ENCODE peak calls at places on chromosomes 3 and 15, in six cellular contexts. One of them, this sample, is unnamed.

GRCh38 chr3:128499724-128500275 is 6.8 kb upstream of the GATA2 start:
- DNase-seq in NCI-H226: peak
- DNase-seq in stimulated activated CD4-positive, alpha-beta T cell treated with anti-CD3 and anti-CD28 coated beads, TNF-alpha, amount 100 ng/mL, for 48 hours: no peak
- DNase-seq in ELR: peak
- DNase-seq in esophagus squamous epithelium: no peak
- DNase-seq in ecto neural progenitor cell: peak
- DNase-seq in this sample: no peak

GRCh38 chr3:101189786-101190185 is 130.6 kb downstream of the IMPG2 start:
- DNase-seq in NCI-H226: peak
- DNase-seq in stimulated activated CD4-positive, alpha-beta T cell treated with anti-CD3 and anti-CD28 coated beads, TNF-alpha, amount 100 ng/mL, for 48 hours: no peak
- DNase-seq in ELR: peak
- DNase-seq in esophagus squamous epithelium: no peak
- DNase-seq in ecto neural progenitor cell: no peak
- DNase-seq in this sample: no peak

GRCh38 chr3:78707094-78707493 is 1060.7 kb downstream of the ROBO1 start:
- DNase-seq in NCI-H226: no peak
- DNase-seq in stimulated activated CD4-positive, alpha-beta T cell treated with anti-CD3 and anti-CD28 coated beads, TNF-alpha, amount 100 ng/mL, for 48 hours: no peak
- DNase-seq in ELR: no peak
- DNase-seq in esophagus squamous epithelium: no peak
- DNase-seq in ecto neural progenitor cell: no peak
- DNase-seq in this sample: no peak

GRCh38 chr3:105907790-105908189 is 39.0 kb upstream of the CBLB start:
- DNase-seq in NCI-H226: no peak
- DNase-seq in stimulated activated CD4-positive, alpha-beta T cell treated with anti-CD3 and anti-CD28 coated beads, TNF-alpha, amount 100 ng/mL, for 48 hours: no peak
- DNase-seq in ELR: no peak
- DNase-seq in esophagus squamous epithelium: no peak
- DNase-seq in ecto neural progenitor cell: no peak
- DNase-seq in this sample: no peak

GRCh38 chr15:81516012-81516411 is 142.0 kb upstream of the TMC3 start:
- DNase-seq in NCI-H226: no peak
- DNase-seq in stimulated activated CD4-positive, alpha-beta T cell treated with anti-CD3 and anti-CD28 coated beads, TNF-alpha, amount 100 ng/mL, for 48 hours: no peak
- DNase-seq in ELR: peak
- DNase-seq in esophagus squamous epithelium: no peak
- DNase-seq in ecto neural progenitor cell: no peak
- DNase-seq in this sample: no peak

GRCh38 chr3:150583028-150583427 is 20.1 kb upstream of the SELENOT start:
- DNase-seq in NCI-H226: no peak
- DNase-seq in stimulated activated CD4-positive, alpha-beta T cell treated with anti-CD3 and anti-CD28 coated beads, TNF-alpha, amount 100 ng/mL, for 48 hours: no peak
- DNase-seq in ELR: no peak
- DNase-seq in esophagus squamous epithelium: no peak
- DNase-seq in ecto neural progenitor cell: no peak
- DNase-seq in this sample: no peak

GRCh38 chr3:155391583-155391982 is 98.1 kb upstream of the STRIT1 start:
- DNase-seq in NCI-H226: no peak
- DNase-seq in stimulated activated CD4-positive, alpha-beta T cell treated with anti-CD3 and anti-CD28 coated beads, TNF-alpha, amount 100 ng/mL, for 48 hours: no peak
- DNase-seq in ELR: peak
- DNase-seq in esophagus squamous epithelium: no peak
- DNase-seq in ecto neural progenitor cell: peak
- DNase-seq in this sample: peak

GRCh38 chr3:13711911-13712650 is 163.2 kb downstream of the FBLN2 start:
- DNase-seq in NCI-H226: no peak
- DNase-seq in stimulated activated CD4-positive, alpha-beta T cell treated with anti-CD3 and anti-CD28 coated beads, TNF-alpha, amount 100 ng/mL, for 48 hours: no peak
- DNase-seq in ELR: no peak
- DNase-seq in esophagus squamous epithelium: no peak
- DNase-seq in ecto neural progenitor cell: peak
- DNase-seq in this sample: no peak

GRCh38 chr3:52780298-52780585 is 2.8 kb downstream of the ITIH1 start:
- DNase-seq in NCI-H226: no peak
- DNase-seq in stimulated activated CD4-positive, alpha-beta T cell treated with anti-CD3 and anti-CD28 coated beads, TNF-alpha, amount 100 ng/mL, for 48 hours: no peak
- DNase-seq in ELR: no peak
- DNase-seq in esophagus squamous epithelium: no peak
- DNase-seq in ecto neural progenitor cell: no peak
- DNase-seq in this sample: no peak

GRCh38 chr3:126607214-126607908 is 47.6 kb downstream of the TXNRD3 start:
- DNase-seq in NCI-H226: peak
- DNase-seq in stimulated activated CD4-positive, alpha-beta T cell treated with anti-CD3 and anti-CD28 coated beads, TNF-alpha, amount 100 ng/mL, for 48 hours: peak
- DNase-seq in ELR: peak
- DNase-seq in esophagus squamous epithelium: no peak
- DNase-seq in ecto neural progenitor cell: no peak
- DNase-seq in this sample: no peak

GRCh38 chr3:185153861-185154629 is 1.2 kb upstream of the C3orf70 start:
- DNase-seq in NCI-H226: no peak
- DNase-seq in stimulated activated CD4-positive, alpha-beta T cell treated with anti-CD3 and anti-CD28 coated beads, TNF-alpha, amount 100 ng/mL, for 48 hours: no peak
- DNase-seq in ELR: no peak
- DNase-seq in esophagus squamous epithelium: no peak
- DNase-seq in ecto neural progenitor cell: peak
- DNase-seq in this sample: no peak

GRCh38 chr15:84778194-84778593 is 29.8 kb downstream of the ZNF592 start:
- DNase-seq in NCI-H226: no peak
- DNase-seq in stimulated activated CD4-positive, alpha-beta T cell treated with anti-CD3 and anti-CD28 coated beads, TNF-alpha, amount 100 ng/mL, for 48 hours: no peak
- DNase-seq in ELR: no peak
- DNase-seq in esophagus squamous epithelium: no peak
- DNase-seq in ecto neural progenitor cell: no peak
- DNase-seq in this sample: no peak

GRCh38 chr3:176953106-176954080 is 243.9 kb downstream of the TBL1XR1 start:
- DNase-seq in NCI-H226: peak
- DNase-seq in stimulated activated CD4-positive, alpha-beta T cell treated with anti-CD3 and anti-CD28 coated beads, TNF-alpha, amount 100 ng/mL, for 48 hours: no peak
- DNase-seq in ELR: no peak
- DNase-seq in esophagus squamous epithelium: no peak
- DNase-seq in ecto neural progenitor cell: no peak
- DNase-seq in this sample: no peak

GRCh38 chr3:30349507-30349906 is 256.9 kb upstream of the TGFBR2 start:
- DNase-seq in NCI-H226: no peak
- DNase-seq in stimulated activated CD4-positive, alpha-beta T cell treated with anti-CD3 and anti-CD28 coated beads, TNF-alpha, amount 100 ng/mL, for 48 hours: no peak
- DNase-seq in ELR: no peak
- DNase-seq in esophagus squamous epithelium: no peak
- DNase-seq in ecto neural progenitor cell: no peak
- DNase-seq in this sample: no peak

GRCh38 chr3:170359178-170359704 is 1.7 kb downstream of the SKIL start:
- DNase-seq in NCI-H226: no peak
- DNase-seq in stimulated activated CD4-positive, alpha-beta T cell treated with anti-CD3 and anti-CD28 coated beads, TNF-alpha, amount 100 ng/mL, for 48 hours: no peak
- DNase-seq in ELR: no peak
- DNase-seq in esophagus squamous epithelium: no peak
- DNase-seq in ecto neural progenitor cell: no peak
- DNase-seq in this sample: no peak

GRCh38 chr15:77731067-77731466 is 98.4 kb upstream of the LINGO1 start:
- DNase-seq in NCI-H226: no peak
- DNase-seq in stimulated activated CD4-positive, alpha-beta T cell treated with anti-CD3 and anti-CD28 coated beads, TNF-alpha, amount 100 ng/mL, for 48 hours: no peak
- DNase-seq in ELR: no peak
- DNase-seq in esophagus squamous epithelium: no peak
- DNase-seq in ecto neural progenitor cell: no peak
- DNase-seq in this sample: no peak

GRCh38 chr3:9409981-9410849 is 12.8 kb downstream of the SETD5 start:
- DNase-seq in NCI-H226: no peak
- DNase-seq in stimulated activated CD4-positive, alpha-beta T cell treated with anti-CD3 and anti-CD28 coated beads, TNF-alpha, amount 100 ng/mL, for 48 hours: no peak
- DNase-seq in ELR: peak
- DNase-seq in esophagus squamous epithelium: no peak
- DNase-seq in ecto neural progenitor cell: no peak
- DNase-seq in this sample: no peak

GRCh38 chr3:71225951-71226564 is 357.5 kb downstream of the FOXP1 start:
- DNase-seq in NCI-H226: no peak
- DNase-seq in stimulated activated CD4-positive, alpha-beta T cell treated with anti-CD3 and anti-CD28 coated beads, TNF-alpha, amount 100 ng/mL, for 48 hours: no peak
- DNase-seq in ELR: no peak
- DNase-seq in esophagus squamous epithelium: no peak
- DNase-seq in ecto neural progenitor cell: no peak
- DNase-seq in this sample: no peak

GRCh38 chr3:117898722-117899121 is 1135.9 kb downstream of the IGSF11 start:
- DNase-seq in NCI-H226: no peak
- DNase-seq in stimulated activated CD4-positive, alpha-beta T cell treated with anti-CD3 and anti-CD28 coated beads, TNF-alpha, amount 100 ng/mL, for 48 hours: no peak
- DNase-seq in ELR: peak
- DNase-seq in esophagus squamous epithelium: no peak
- DNase-seq in ecto neural progenitor cell: no peak
- DNase-seq in this sample: no peak

GRCh38 chr3:39384665-39385000 is 1.5 kb downstream of the SLC25A38 start:
- DNase-seq in NCI-H226: no peak
- DNase-seq in stimulated activated CD4-positive, alpha-beta T cell treated with anti-CD3 and anti-CD28 coated beads, TNF-alpha, amount 100 ng/mL, for 48 hours: no peak
- DNase-seq in ELR: no peak
- DNase-seq in esophagus squamous epithelium: no peak
- DNase-seq in ecto neural progenitor cell: no peak
- DNase-seq in this sample: no peak

GRCh38 chr3:147152476-147152875 is 253.9 kb downstream of the ZIC4 start:
- DNase-seq in NCI-H226: no peak
- DNase-seq in stimulated activated CD4-positive, alpha-beta T cell treated with anti-CD3 and anti-CD28 coated beads, TNF-alpha, amount 100 ng/mL, for 48 hours: no peak
- DNase-seq in ELR: no peak
- DNase-seq in esophagus squamous epithelium: no peak
- DNase-seq in ecto neural progenitor cell: no peak
- DNase-seq in this sample: no peak

GRCh38 chr3:134354612-134355275 is 19.5 kb downstream of the AMOTL2 start:
- DNase-seq in NCI-H226: no peak
- DNase-seq in stimulated activated CD4-positive, alpha-beta T cell treated with anti-CD3 and anti-CD28 coated beads, TNF-alpha, amount 100 ng/mL, for 48 hours: no peak
- DNase-seq in ELR: peak
- DNase-seq in esophagus squamous epithelium: no peak
- DNase-seq in ecto neural progenitor cell: no peak
- DNase-seq in this sample: no peak

GRCh38 chr3:106206165-106206564 is 337.4 kb upstream of the CBLB start:
- DNase-seq in NCI-H226: no peak
- DNase-seq in stimulated activated CD4-positive, alpha-beta T cell treated with anti-CD3 and anti-CD28 coated beads, TNF-alpha, amount 100 ng/mL, for 48 hours: no peak
- DNase-seq in ELR: peak
- DNase-seq in esophagus squamous epithelium: no peak
- DNase-seq in ecto neural progenitor cell: no peak
- DNase-seq in this sample: no peak

GRCh38 chr15:62779041-62779810 is 263.3 kb upstream of the TPM1 start:
- DNase-seq in NCI-H226: peak
- DNase-seq in stimulated activated CD4-positive, alpha-beta T cell treated with anti-CD3 and anti-CD28 coated beads, TNF-alpha, amount 100 ng/mL, for 48 hours: no peak
- DNase-seq in ELR: peak
- DNase-seq in esophagus squamous epithelium: no peak
- DNase-seq in ecto neural progenitor cell: no peak
- DNase-seq in this sample: no peak

GRCh38 chr3:77179762-77180161 is 139.9 kb downstream of the ROBO2 start:
- DNase-seq in NCI-H226: no peak
- DNase-seq in stimulated activated CD4-positive, alpha-beta T cell treated with anti-CD3 and anti-CD28 coated beads, TNF-alpha, amount 100 ng/mL, for 48 hours: no peak
- DNase-seq in ELR: no peak
- DNase-seq in esophagus squamous epithelium: no peak
- DNase-seq in ecto neural progenitor cell: no peak
- DNase-seq in this sample: no peak

GRCh38 chr3:8777201-8777977 is 8.0 kb upstream of the OXTR start:
- DNase-seq in NCI-H226: no peak
- DNase-seq in stimulated activated CD4-positive, alpha-beta T cell treated with anti-CD3 and anti-CD28 coated beads, TNF-alpha, amount 100 ng/mL, for 48 hours: no peak
- DNase-seq in ELR: no peak
- DNase-seq in esophagus squamous epithelium: no peak
- DNase-seq in ecto neural progenitor cell: no peak
- DNase-seq in this sample: no peak

GRCh38 chr3:142595581-142595950 is 627 bp upstream of the PLS1 start:
- DNase-seq in NCI-H226: peak
- DNase-seq in stimulated activated CD4-positive, alpha-beta T cell treated with anti-CD3 and anti-CD28 coated beads, TNF-alpha, amount 100 ng/mL, for 48 hours: no peak
- DNase-seq in ELR: peak
- DNase-seq in esophagus squamous epithelium: no peak
- DNase-seq in ecto neural progenitor cell: no peak
- DNase-seq in this sample: peak

GRCh38 chr3:56884387-56884786 is 82.6 kb upstream of the ARHGEF3 start:
- DNase-seq in NCI-H226: peak
- DNase-seq in stimulated activated CD4-positive, alpha-beta T cell treated with anti-CD3 and anti-CD28 coated beads, TNF-alpha, amount 100 ng/mL, for 48 hours: no peak
- DNase-seq in ELR: no peak
- DNase-seq in esophagus squamous epithelium: no peak
- DNase-seq in ecto neural progenitor cell: no peak
- DNase-seq in this sample: peak

GRCh38 chr3:171286580-171287249 is 173.5 kb downstream of the TNIK start:
- DNase-seq in NCI-H226: peak
- DNase-seq in stimulated activated CD4-positive, alpha-beta T cell treated with anti-CD3 and anti-CD28 coated beads, TNF-alpha, amount 100 ng/mL, for 48 hours: no peak
- DNase-seq in ELR: no peak
- DNase-seq in esophagus squamous epithelium: no peak
- DNase-seq in ecto neural progenitor cell: no peak
- DNase-seq in this sample: peak

This sample was measured in foreskin keratinocyte.